ENCODE peak calls at places on chromosomes 1 and 21, in nine cellular contexts. X is ovary, F is heart left ventricle, W is uterus, B is GM12878, V is upper lobe of right lung, I is MM.1S, O is fibroblast of lung, J is OCI-LY7. S is an unnamed sample.

GRCh38 chr1:116504308-116505156 is 66.3 kb downstream of the CD58 start:
- DNase-seq in W (no peak), B (peak), O (peak), X (no peak), I (peak), V (peak), J (peak), F (peak), S (peak)

GRCh38 chr1:220817907-220818306 is 31.2 kb downstream of the MTARC1 start:
- DNase-seq in O (peak), J (no peak), I (no peak), W (peak), F (no peak), V (no peak), X (no peak), B (no peak), S (no peak)

GRCh38 chr21:38910390-38911008 is 104.8 kb downstream of the ETS2 start:
- DNase-seq in V (no peak), J (no peak), W (no peak), B (no peak), F (no peak), X (no peak), I (no peak), O (no peak), S (no peak)

GRCh38 chr1:152141971-152142584 is 16.9 kb downstream of the RPTN start:
- DNase-seq in F (peak), X (peak), J (peak), I (peak), V (no peak), W (no peak), O (peak), B (no peak), S (peak)

GRCh38 chr1:6357243-6357929 is 36.2 kb downstream of the ACOT7 start:
- DNase-seq in I (no peak), J (peak), F (no peak), B (no peak), W (no peak), O (no peak), V (no peak), X (no peak), S (peak)

GRCh38 chr1:161940866-161941591 is 82.6 kb downstream of the OLFML2B start:
- DNase-seq in I (no peak), B (no peak), X (no peak), O (no peak), J (no peak), F (no peak), W (no peak), V (no peak), S (no peak)

GRCh38 chr1:13893456-13893855 is 193.5 kb downstream of the PRDM2 start:
- DNase-seq in X (no peak), W (no peak), O (no peak), B (no peak), I (no peak), F (no peak), J (no peak), V (no peak), S (peak)

GRCh38 chr21:46603228-46603627 is 1.7 kb downstream of the S100B start:
- DNase-seq in O (peak), J (no peak), V (no peak), F (no peak), B (no peak), W (no peak), X (no peak), I (no peak), S (no peak)

GRCh38 chr1:109917429-109918076 is 6.9 kb downstream of the CSF1 start:
- DNase-seq in F (no peak), I (no peak), B (no peak), X (no peak), V (no peak), J (no peak), O (no peak), W (no peak), S (peak)

GRCh38 chr1:45414746-45415145 is 74.5 kb upstream of the MUTYH start:
- DNase-seq in J (no peak), V (no peak), B (no peak), X (no peak), W (no peak), O (no peak), F (no peak), I (no peak), S (no peak)

GRCh38 chr1:209409786-209410185 is 173.7 kb upstream of the CAMK1G start:
- DNase-seq in X (no peak), I (no peak), O (peak), J (no peak), W (no peak), F (no peak), B (no peak), V (no peak), S (no peak)

GRCh38 chr1:98103617-98104284 is 182.9 kb upstream of the DPYD start:
- DNase-seq in X (no peak), J (no peak), O (no peak), W (no peak), B (no peak), F (no peak), V (no peak), I (no peak), S (no peak)

GRCh38 chr1:78009836-78010235 is 5.1 kb downstream of the DNAJB4 start:
- DNase-seq in J (no peak), X (no peak), B (no peak), V (no peak), F (no peak), O (peak), W (no peak), I (no peak), S (no peak)

GRCh38 chr21:44351535-44352252 is 1.7 kb upstream of the TRPM2 start:
- DNase-seq in J (no peak), W (no peak), B (no peak), I (no peak), O (no peak), F (no peak), V (peak), X (no peak), S (peak)

GRCh38 chr1:203086992-203087763 is 1.4 kb upstream of the MYOG start:
- DNase-seq in B (no peak), X (no peak), O (no peak), J (no peak), V (no peak), W (no peak), I (no peak), F (no peak), S (no peak)

GRCh38 chr1:229286099-229286766 is 15.3 kb downstream of the RAB4A start:
- DNase-seq in W (no peak), J (no peak), V (no peak), O (no peak), I (no peak), F (no peak), B (no peak), X (no peak), S (no peak)

GRCh38 chr1:205356424-205357151 is at the start of gene KLHDC8A:
- DNase-seq in O (peak), F (no peak), J (no peak), W (peak), X (peak), V (no peak), B (no peak), I (no peak), S (no peak)

GRCh38 chr1:210815641-210816040 is 318.3 kb downstream of the KCNH1 start:
- DNase-seq in V (no peak), I (no peak), O (no peak), J (no peak), X (no peak), F (no peak), W (no peak), B (no peak), S (no peak)

GRCh38 chr1:212600071-212600915 is 8.3 kb upstream of the ATF3 start:
- DNase-seq in X (no peak), V (no peak), F (no peak), W (no peak), J (no peak), O (no peak), I (no peak), B (no peak), S (no peak)

GRCh38 chr1:39173995-39174380 is 30.5 kb upstream of the MACF1 start:
- DNase-seq in F (no peak), W (no peak), I (no peak), X (no peak), O (no peak), V (no peak), J (no peak), B (no peak), S (no peak)

GRCh38 chr1:15885701-15886612 is 38.5 kb downstream of the SPEN start:
- DNase-seq in B (peak), X (peak), V (peak), O (peak), W (peak), F (peak), I (no peak), J (peak), S (peak)

GRCh38 chr1:2212167-2212541 is 16.0 kb upstream of the SKI start:
- DNase-seq in O (no peak), B (no peak), I (no peak), J (no peak), W (no peak), F (no peak), V (no peak), X (no peak), S (no peak)

GRCh38 chr1:28804071-28804470 is 7.9 kb upstream of the OPRD1 start:
- DNase-seq in O (no peak), J (no peak), I (no peak), F (no peak), V (no peak), W (no peak), B (no peak), X (no peak), S (no peak)

GRCh38 chr21:45004481-45005263 is 64.8 kb downstream of the SLX9 start:
- DNase-seq in W (no peak), F (peak), X (peak), O (peak), I (no peak), V (peak), B (no peak), J (no peak), S (peak)

GRCh38 chr1:201530741-201531521 is 8.0 kb upstream of the NAV1 start:
- DNase-seq in B (no peak), O (peak), F (peak), J (peak), I (peak), X (peak), V (peak), W (peak), S (peak)

GRCh38 chr21:45576838-45577737 is 34.8 kb upstream of the SLC19A1 start:
- DNase-seq in X (peak), V (peak), I (no peak), O (no peak), W (no peak), J (no peak), B (no peak), F (no peak), S (no peak)

GRCh38 chr1:204445860-204446412 is 34.3 kb upstream of the PPP1R15B start:
- DNase-seq in X (no peak), W (no peak), O (no peak), V (peak), I (peak), J (peak), B (no peak), F (no peak), S (peak)

GRCh38 chr21:36709030-36709867 is 10.3 kb downstream of the SIM2 start:
- DNase-seq in I (no peak), X (no peak), W (no peak), J (no peak), B (no peak), V (peak), O (no peak), F (no peak), S (no peak)

GRCh38 chr1:107135466-107135865 is 5.4 kb upstream of the NTNG1 start:
- DNase-seq in X (no peak), I (peak), F (no peak), B (no peak), W (no peak), O (peak), V (no peak), J (peak), S (no peak)

GRCh38 chr1:168428063-168428731 is 115.6 kb downstream of the XCL2 start:
- DNase-seq in I (no peak), X (peak), J (no peak), W (peak), F (peak), B (no peak), O (peak), V (no peak), S (peak)

GRCh38 chr1:1132042-1132927 is 16.4 kb upstream of the C1orf159 start:
- DNase-seq in O (no peak), I (no peak), W (no peak), X (no peak), B (no peak), F (peak), J (no peak), V (peak), S (no peak)

GRCh38 chr21:42395910-42396625 is at the start of gene TMPRSS3:
- DNase-seq in W (no peak), I (no peak), V (peak), B (no peak), O (no peak), F (no peak), J (no peak), X (no peak), S (no peak)

GRCh38 chr1:190226006-190226405 is 251.7 kb downstream of the BRINP3 start:
- DNase-seq in I (no peak), W (no peak), V (no peak), O (no peak), J (no peak), B (no peak), F (no peak), X (no peak), S (no peak)

GRCh38 chr1:40921522-40921921 is 58.0 kb upstream of the CTPS1 start:
- DNase-seq in O (no peak), X (no peak), W (no peak), B (no peak), I (no peak), F (no peak), J (no peak), V (no peak), S (no peak)

GRCh38 chr1:24925082-24925779 is 4.8 kb downstream of the RUNX3 start:
- DNase-seq in J (no peak), X (no peak), B (peak), I (no peak), W (no peak), V (no peak), F (no peak), O (no peak), S (no peak)

GRCh38 chr1:11448375-11449085 is 30.4 kb upstream of the DISP3 start:
- DNase-seq in F (no peak), X (no peak), V (no peak), B (no peak), O (no peak), I (no peak), J (no peak), W (no peak), S (no peak)

GRCh38 chr1:194117582-194117981 is 931.2 kb upstream of the B3GALT2 start:
- DNase-seq in W (no peak), O (no peak), V (no peak), X (no peak), B (no peak), J (peak), F (no peak), I (no peak), S (no peak)

GRCh38 chr1:230503741-230504140 is 77.6 kb upstream of the PGBD5 start:
- DNase-seq in B (no peak), I (no peak), O (no peak), X (no peak), J (no peak), F (no peak), W (no peak), V (no peak), S (no peak)

GRCh38 chr1:36176151-36176949 is 20.4 kb downstream of the MAP7D1 start:
- DNase-seq in J (no peak), W (no peak), X (no peak), B (no peak), I (no peak), V (no peak), O (no peak), F (peak), S (peak)

GRCh38 chr21:35682874-35683549 is 377.3 kb downstream of the SETD4 start:
- DNase-seq in O (no peak), I (peak), F (no peak), B (no peak), J (no peak), X (no peak), W (no peak), V (no peak), S (no peak)

DNA sequence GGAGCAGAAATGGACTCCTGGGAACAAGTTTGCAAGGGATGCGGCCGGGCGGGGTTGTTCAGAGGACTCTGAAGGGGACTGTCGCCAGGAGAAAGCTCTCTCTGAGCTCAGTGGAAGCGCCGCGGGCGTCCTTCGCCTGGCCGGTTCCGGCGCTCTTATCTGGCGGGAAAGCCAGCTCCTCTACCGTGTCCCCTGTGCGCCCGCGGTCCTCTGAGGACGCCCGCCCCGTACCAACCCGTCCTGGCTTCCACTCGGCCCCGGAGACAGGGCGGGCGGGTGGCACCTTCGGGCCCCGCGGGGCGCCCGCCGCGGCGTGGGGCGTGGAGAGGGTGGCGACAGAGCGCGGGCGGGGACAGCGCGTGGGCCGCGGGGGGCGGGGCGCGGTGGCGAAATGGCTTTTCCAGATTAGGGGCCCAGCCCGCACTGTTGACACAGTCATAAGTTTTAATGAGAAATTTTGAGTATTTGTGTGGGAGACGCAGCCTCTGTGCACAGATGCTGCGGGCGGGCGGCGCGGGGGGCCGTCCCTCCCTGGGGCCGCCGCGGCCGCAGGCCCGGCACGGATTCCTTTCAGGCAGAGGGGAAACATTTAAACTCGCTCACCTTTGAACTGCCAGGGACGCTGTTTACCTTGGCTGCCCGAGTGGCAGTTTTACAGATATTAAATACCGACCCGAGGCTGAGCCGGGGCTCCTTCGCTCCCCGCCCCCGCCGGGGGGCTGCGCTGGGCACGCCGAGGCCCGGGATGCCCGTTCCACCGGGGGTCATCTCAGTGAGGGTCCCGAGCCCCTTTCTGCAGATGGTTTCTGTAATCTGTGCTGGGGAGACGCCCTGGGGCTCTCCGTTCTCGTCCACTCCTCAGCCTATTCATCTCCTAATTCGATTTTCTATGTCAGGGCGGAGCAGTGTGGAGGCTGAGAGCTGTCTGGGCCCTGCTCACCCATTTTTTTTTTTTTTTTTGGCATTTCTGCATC is 70.4 kb downstream of the FOXD2 start:
- DNase-seq in F (peak), J (no peak), X (no peak), V (peak), O (no peak), W (no peak), B (no peak), I (no peak), S (peak)
- H3K4me3 ChIP-seq in F (peak), J (no peak), X (peak), V (peak), O (no peak), W (peak), B (no peak), I (no peak), S (peak)

DNA sequence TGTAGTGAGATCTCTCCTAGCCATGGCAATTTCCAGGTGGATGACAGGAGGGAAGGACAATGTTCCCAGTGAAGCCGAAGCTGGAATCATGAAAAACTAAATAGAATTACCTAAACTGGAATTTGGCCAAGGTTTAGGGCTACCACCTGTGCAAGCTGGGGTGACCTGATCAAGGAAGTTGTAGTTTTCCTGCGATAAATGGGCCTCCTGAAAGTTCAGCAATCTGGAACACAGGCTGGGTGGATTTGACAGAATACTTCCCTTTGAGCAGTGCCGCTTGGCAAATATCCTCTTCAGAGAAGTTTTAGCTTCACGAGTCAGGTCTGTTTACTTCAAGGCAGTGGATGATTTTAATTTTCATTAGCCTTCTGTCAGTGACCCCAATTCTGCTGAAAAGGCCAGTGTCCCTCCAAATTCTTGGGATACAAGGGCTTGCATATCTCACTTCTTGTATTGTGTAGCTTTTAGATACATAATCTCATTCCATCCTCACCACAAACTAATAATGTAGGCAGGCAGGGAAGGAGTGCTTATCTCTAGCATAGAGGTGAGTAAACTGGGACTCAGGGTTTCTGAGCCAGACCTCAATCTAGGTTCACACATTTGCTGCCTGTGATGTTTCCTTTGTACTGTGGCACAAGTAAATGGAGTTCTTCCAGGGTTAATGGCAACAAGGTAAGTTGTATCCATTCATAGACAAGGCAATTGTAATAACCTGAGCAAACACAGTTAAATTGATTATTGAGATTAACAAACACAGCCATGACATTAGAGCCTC is 349.4 kb downstream of the NUF2 start:
- DNase-seq in J (no peak), X (no peak), I (no peak), W (no peak), B (no peak), V (no peak), O (peak), F (no peak), S (no peak)
- H3K27ac ChIP-seq in J (no peak), X (no peak), I (no peak), W (no peak), B (no peak), V (no peak), O (no peak), F (no peak), S (no peak)

GRCh38 chr1:228212415-228212965 is 4.6 kb downstream of the OBSCN start:
- DNase-seq in W (no peak), I (no peak), V (no peak), J (no peak), F (no peak), O (no peak), X (no peak), B (no peak), S (no peak)
- H3K4me3 ChIP-seq in W (peak), I (no peak), V (peak), J (peak), F (peak), O (no peak), X (peak), B (no peak), S (no peak)

GRCh38 chr21:41112740-41113692 is 54.9 kb upstream of the BACE2 start:
- DNase-seq in B (no peak), W (no peak), J (peak), F (no peak), V (no peak), O (peak), I (peak), X (no peak), S (no peak)
- H3K27ac ChIP-seq in B (no peak), W (no peak), J (no peak), F (no peak), V (no peak), O (no peak), I (no peak), X (no peak), S (no peak)

DNA sequence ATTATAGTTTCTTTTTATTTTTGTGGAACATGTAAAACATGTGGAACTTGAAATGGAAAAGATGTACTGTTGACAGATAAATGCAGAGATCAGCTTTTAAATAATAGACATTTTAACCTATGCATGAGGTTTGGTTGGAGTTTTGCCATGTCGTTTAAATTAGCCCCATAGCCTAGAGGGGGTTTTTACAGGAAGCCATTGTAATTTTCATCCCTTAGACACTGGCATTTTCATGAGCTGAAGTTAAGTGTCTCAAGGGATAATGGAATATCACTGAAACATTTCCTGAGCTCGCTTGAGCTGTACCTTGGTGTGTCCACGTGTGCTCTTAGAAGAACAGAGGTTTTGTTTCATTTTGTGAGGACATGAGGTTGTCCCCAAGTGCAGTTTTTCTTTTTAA is 54.2 kb downstream of the HMCN1 start:
- DNase-seq in I (no peak), X (no peak), V (no peak), B (no peak), J (no peak), W (no peak), O (no peak), F (no peak), S (no peak)
- H3K4me3 ChIP-seq in I (no peak), X (no peak), V (no peak), B (no peak), J (no peak), W (no peak), O (no peak), F (no peak), S (no peak)

GRCh38 chr1:174053826-174054225 is 31.7 kb upstream of the RC3H1 start:
- DNase-seq in O (no peak), F (no peak), W (no peak), V (no peak), X (no peak), J (no peak), B (no peak), I (no peak), S (no peak)
- H3K27ac ChIP-seq in O (no peak), F (no peak), W (no peak), V (no peak), X (no peak), J (no peak), B (no peak), I (no peak), S (no peak)